ENCODE peak calls at places on chromosome 4, in nine cellular contexts. V, F, Q, U, A, R, M, J and Z are unnamed samples.
A peak's percentile ranks its signal among the peaks of the same experiment; 100 is the strongest.

GRCh38 chr4:138952405-138952804 is 63.2 kb upstream of the NOCT start:
- DNase-seq in Q (no peak), A (no peak), J (no peak), V (peak; percentile 94), F (peak; percentile 15), M (no peak), U (no peak), R (peak; percentile 84), Z (no peak)

GRCh38 chr4:73859614-73860088 is 6.6 kb downstream of the PF4V1 start:
- DNase-seq in M (no peak), Q (no peak), U (no peak), R (no peak), A (no peak), V (no peak), F (peak; percentile 90), J (no peak), Z (no peak)

GRCh38 chr4:119162174-119162573 is 26.5 kb downstream of the MYOZ2 start:
- DNase-seq in U (no peak), Q (no peak), M (no peak), V (no peak), F (no peak), A (no peak), J (no peak), R (no peak), Z (no peak)

GRCh38 chr4:100981447-100982204 is 365.7 kb downstream of the PPP3CA start:
- DNase-seq in F (peak; percentile 66), M (no peak), A (no peak), J (no peak), U (no peak), Q (no peak), V (peak; percentile 34), R (peak; percentile 32), Z (no peak)

GRCh38 chr4:90112715-90113114 is 14.5 kb upstream of the CCSER1 start:
- DNase-seq in Q (no peak), M (no peak), A (no peak), F (no peak), U (no peak), V (peak; percentile 29), R (peak; percentile 64), J (no peak), Z (no peak)

GRCh38 chr4:38523524-38524448 is 140.2 kb upstream of the KLF3 start:
- DNase-seq in M (no peak), F (peak; percentile 21), A (no peak), J (no peak), U (no peak), R (peak; percentile 9), Q (peak; percentile 77), V (peak; percentile 52), Z (no peak)

GRCh38 chr4:2462992-2463762 is 5.7 kb upstream of the RNF4 start:
- DNase-seq in U (no peak), Q (no peak), J (no peak), F (no peak), V (no peak), R (no peak), M (no peak), A (no peak), Z (no peak)

GRCh38 chr4:45437381-45437780 is 686.5 kb downstream of the GABRG1 start:
- DNase-seq in R (peak; percentile 54), V (no peak), J (no peak), A (no peak), M (no peak), U (no peak), Q (no peak), F (no peak), Z (no peak)

GRCh38 chr4:123399638-123400358 is 3.2 kb downstream of the SPRY1 start:
- DNase-seq in M (no peak), V (peak; percentile 35), U (no peak), R (peak; percentile 41), F (peak; percentile 58), A (peak; percentile 28), Q (no peak), J (no peak), Z (no peak)

GRCh38 chr4:184457530-184458249 is 16.7 kb downstream of the IRF2 start:
- DNase-seq in U (no peak), A (no peak), F (no peak), J (no peak), R (no peak), V (no peak), M (no peak), Q (no peak), Z (no peak)

GRCh38 chr4:182310316-182310715 is 67.1 kb downstream of the TENM3 start:
- DNase-seq in J (no peak), Q (no peak), V (no peak), M (no peak), F (peak; percentile 33), R (no peak), A (no peak), U (no peak), Z (no peak)

GRCh38 chr4:98581126-98581525 is 77.3 kb downstream of the TSPAN5 start:
- DNase-seq in F (no peak), M (no peak), Q (no peak), J (no peak), R (no peak), A (no peak), V (no peak), U (no peak), Z (no peak)

GRCh38 chr4:76896731-76897521 is 1.0 kb downstream of the SOWAHB start:
- DNase-seq in J (peak; percentile 21), U (peak; percentile 65), V (peak; percentile 61), A (peak; percentile 59), Q (no peak), M (peak; percentile 18), F (peak; percentile 23), R (peak; percentile 48), Z (peak; percentile 65)

GRCh38 chr4:98446499-98447375 is 185.6 kb downstream of the RAP1GDS1 start:
- DNase-seq in R (peak; percentile 94), M (no peak), Q (no peak), A (no peak), J (no peak), U (no peak), V (peak; percentile 88), F (peak; percentile 95), Z (no peak)

GRCh38 chr4:147760695-147761094 is 28.8 kb downstream of the ARHGAP10 start:
- DNase-seq in M (no peak), U (no peak), A (no peak), J (peak; percentile 40), F (no peak), Q (no peak), R (no peak), V (no peak), Z (no peak)

GRCh38 chr4:55001538-55001937 is 123.9 kb downstream of the KDR start:
- DNase-seq in J (no peak), Q (no peak), A (no peak), U (no peak), F (peak; percentile 65), R (no peak), M (no peak), V (no peak), Z (no peak)

GRCh38 chr4:98657531-98658286 is 702 bp downstream of the TSPAN5 start:
- DNase-seq in A (peak; percentile 65), Q (peak; percentile 22), M (no peak), F (peak; percentile 66), U (peak; percentile 28), J (peak; percentile 18), R (peak; percentile 81), V (peak; percentile 77), Z (peak; percentile 49)

GRCh38 chr4:7186081-7186480 is 6.3 kb upstream of the SORCS2 start:
- DNase-seq in U (peak; percentile 64), R (no peak), J (no peak), V (no peak), F (no peak), Q (peak; percentile 60), M (no peak), A (peak; percentile 42), Z (peak; percentile 59)
- TF ChIP-seq CTCF in U (no peak), R (no peak), J (peak; percentile 29), V (no peak), F (peak; percentile 50), Q (peak; percentile 27), M (no peak), A (peak; percentile 33), Z (peak; percentile 41)

DNA sequence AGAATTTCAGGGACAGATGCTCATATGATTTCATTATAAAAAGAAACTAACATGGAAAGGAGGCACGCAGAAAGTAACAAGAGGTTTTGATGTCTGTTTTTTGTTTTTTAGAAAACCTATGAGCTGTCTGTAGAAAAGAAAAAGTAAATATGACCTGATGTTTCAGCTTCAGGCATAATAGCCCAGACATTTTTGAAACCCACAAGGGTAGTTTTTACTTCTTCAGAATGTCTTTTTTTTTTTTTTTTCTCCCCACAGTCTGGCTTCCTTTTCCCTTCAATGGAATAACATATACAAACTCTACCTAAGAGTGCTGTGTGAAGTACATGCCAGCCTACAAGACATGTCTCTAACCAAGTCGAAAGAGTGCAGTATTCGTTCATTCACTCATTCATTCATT is 18.3 kb upstream of the STX18 start:
- DNase-seq in A (no peak), U (no peak), M (no peak), R (no peak), F (peak; percentile 30), Q (no peak), V (no peak), J (no peak), Z (no peak)
- TF ChIP-seq CTCF in A (no peak), U (no peak), M (no peak), R (no peak), F (no peak), Q (no peak), V (no peak), J (no peak), Z (no peak)

GRCh38 chr4:10893417-10893816 is 208.8 kb upstream of the CLNK start:
- DNase-seq in M (no peak), J (no peak), Q (no peak), V (peak; percentile 22), R (peak; percentile 1), F (peak; percentile 21), U (no peak), A (peak; percentile 18), Z (peak; percentile 4)

GRCh38 chr4:10891866-10892265 is 207.3 kb upstream of the CLNK start:
- DNase-seq in R (no peak), V (no peak), A (no peak), U (no peak), F (no peak), M (no peak), Q (no peak), J (no peak), Z (no peak)

GRCh38 chr4:10887600-10887999 is 203.0 kb upstream of the CLNK start:
- DNase-seq in U (no peak), Q (no peak), M (no peak), R (no peak), A (no peak), F (no peak), J (no peak), V (no peak), Z (no peak)

GRCh38 chr4:10889819-10890218 is 205.3 kb upstream of the CLNK start:
- DNase-seq in R (no peak), F (no peak), J (no peak), U (no peak), M (no peak), A (no peak), V (no peak), Q (no peak), Z (no peak)
- TF ChIP-seq CTCF in R (no peak), F (no peak), J (no peak), U (no peak), M (no peak), A (no peak), V (no peak), Q (no peak), Z (no peak)

DNA sequence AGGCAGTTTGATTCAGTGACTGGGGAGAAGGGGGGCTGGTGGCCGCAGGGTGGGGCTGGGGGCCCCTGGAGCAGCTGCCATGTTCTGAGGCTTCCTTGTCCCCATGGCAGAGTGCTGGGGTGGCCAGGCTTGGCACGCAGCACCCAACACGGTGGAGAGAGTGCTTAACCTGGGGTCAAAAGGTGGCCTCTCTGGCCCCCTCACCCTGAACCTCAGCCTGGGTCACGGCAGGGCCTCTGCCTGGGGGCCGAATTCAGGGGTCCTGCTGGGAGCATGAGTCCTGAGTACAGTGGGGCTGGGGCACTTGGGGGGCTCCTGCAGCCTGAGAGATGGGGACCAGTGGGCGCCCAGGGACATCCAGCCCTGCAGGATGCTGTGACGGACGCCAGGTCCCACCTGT is 19.9 kb downstream of the FGFRL1 start:
- DNase-seq in V (no peak), R (no peak), J (no peak), F (no peak), A (no peak), Q (no peak), U (no peak), M (no peak), Z (no peak)
- TF ChIP-seq CTCF in V (no peak), R (no peak), J (no peak), F (no peak), A (no peak), Q (no peak), U (no peak), M (no peak), Z (no peak)